ENCODE peak calls at places on chromosomes 4 and X, in six cellular contexts. E is epithelial cell of esophagus, O is psoas muscle, Z is GM20000, D is Calu3, L is AG04450. J is an unnamed sample.

GRCh38 chrX:103356023-103356798 is at the start of gene TCEAL9:
- DNase-seq in L (peak; percentile 51), E (peak; percentile 52), Z (no peak), D (peak; percentile 30), O (peak; percentile 37), J (peak; percentile 51)

GRCh38 chrX:101764538-101764937 is 104.9 kb upstream of the ARMCX2 start:
- DNase-seq in E (peak; percentile 0), Z (no peak), D (no peak), L (no peak), O (no peak), J (no peak)

GRCh38 chrX:1449581-1450149 is 3.0 kb downstream of the ASMTL start:
- DNase-seq in E (no peak), Z (no peak), D (no peak), L (no peak), O (no peak), J (no peak)

GRCh38 chr4:119939066-119939995 is 127.3 kb downstream of the MAD2L1 start:
- DNase-seq in O (no peak), L (peak; percentile 7), Z (no peak), D (no peak), E (no peak), J (peak; percentile 44)

GRCh38 chrX:103063191-103063845 is 653 bp downstream of the BEX1 start:
- DNase-seq in L (no peak), Z (no peak), O (no peak), E (peak; percentile 31), D (no peak), J (no peak)

GRCh38 chrX:46648660-46649059 is 75.1 kb downstream of the CHST7 start:
- DNase-seq in Z (no peak), L (no peak), O (no peak), D (no peak), E (no peak), J (no peak)

GRCh38 chr4:177051473-177052060 is 258.1 kb upstream of the NEIL3 start:
- DNase-seq in O (no peak), Z (peak; percentile 28), L (no peak), E (peak; percentile 66), D (peak; percentile 15), J (no peak)

GRCh38 chr4:91963489-91963888 is 340.3 kb upstream of the GRID2 start:
- DNase-seq in Z (no peak), L (peak; percentile 16), O (no peak), D (no peak), E (peak; percentile 60), J (no peak)

GRCh38 chr4:189088783-189089182 is 851.9 kb upstream of the FRG1 start:
- DNase-seq in D (no peak), L (peak; percentile 36), Z (no peak), E (no peak), O (no peak), J (no peak)

GRCh38 chrX:121570072-121570841 is 522.8 kb downstream of the GLUD2 start:
- DNase-seq in D (no peak), E (peak; percentile 79), O (no peak), Z (no peak), L (no peak), J (no peak)

GRCh38 chrX:125205918-125206665 is 113.6 kb upstream of the TEX13C start:
- DNase-seq in O (peak; percentile 14), Z (no peak), D (no peak), E (no peak), L (no peak), J (no peak)

GRCh38 chrX:49226946-49227345 is 6.2 kb downstream of the CACNA1F start:
- DNase-seq in O (no peak), E (no peak), D (no peak), L (no peak), Z (no peak), J (no peak)

GRCh38 chrX:2351321-2351720 is 149.5 kb downstream of the DHRSX start:
- DNase-seq in O (no peak), D (no peak), E (peak; percentile 79), Z (no peak), L (peak; percentile 54), J (no peak)

GRCh38 chrX:3026074-3026588 is 15.1 kb upstream of the ARSF start:
- DNase-seq in E (peak; percentile 74), O (no peak), Z (no peak), D (peak; percentile 34), L (no peak), J (no peak)

GRCh38 chr4:40909363-40909876 is 159.7 kb downstream of the NSUN7 start:
- DNase-seq in L (peak; percentile 20), D (peak; percentile 28), O (no peak), E (peak; percentile 91), Z (no peak), J (no peak)

GRCh38 chr4:7904942-7905341 is 34.7 kb downstream of the AFAP1 start:
- DNase-seq in Z (no peak), L (peak; percentile 83), E (peak; percentile 74), O (no peak), D (no peak), J (no peak)

GRCh38 chrX:118893923-118894322 is 70.3 kb downstream of the ZCCHC12 start:
- DNase-seq in D (no peak), O (no peak), E (no peak), L (no peak), Z (no peak), J (no peak)

GRCh38 chr4:13452927-13453579 is 31.1 kb downstream of the RAB28 start:
- DNase-seq in Z (no peak), D (no peak), E (no peak), L (no peak), O (no peak), J (no peak)

GRCh38 chrX:106894392-106894909 is 8.7 kb downstream of the RIPPLY1 start:
- DNase-seq in D (peak; percentile 75), Z (peak; percentile 16), E (peak; percentile 69), L (peak; percentile 30), O (peak; percentile 32), J (peak; percentile 30)

GRCh38 chr4:24754586-24754985 is 40.8 kb upstream of the SOD3 start:
- DNase-seq in Z (no peak), D (no peak), L (no peak), E (peak; percentile 27), O (no peak), J (no peak)

GRCh38 chr4:81844717-81845116 is 373.0 kb upstream of the RASGEF1B start:
- DNase-seq in E (peak; percentile 80), L (no peak), D (peak; percentile 71), O (peak; percentile 44), Z (peak; percentile 61), J (peak; percentile 51)

GRCh38 chrX:123080065-123080464 is 104.0 kb upstream of the GRIA3 start:
- DNase-seq in O (no peak), E (no peak), Z (no peak), L (no peak), D (no peak), J (no peak)

GRCh38 chrX:38898261-38898660 is 97.0 kb downstream of the MID1IP1 start:
- DNase-seq in O (no peak), L (no peak), Z (no peak), D (no peak), E (no peak), J (no peak)

GRCh38 chr4:118224239-118224829 is 128.5 kb downstream of the PRSS12 start:
- DNase-seq in Z (peak; percentile 15), O (no peak), E (peak; percentile 68), D (no peak), L (peak; percentile 18), J (no peak)

GRCh38 chrX:103157511-103158316 is 57.2 kb upstream of the BEX4 start:
- DNase-seq in O (no peak), L (no peak), D (peak; percentile 41), E (peak; percentile 33), Z (peak; percentile 16), J (no peak)

GRCh38 chrX:153902388-153902787 is 2.1 kb upstream of the AVPR2 start:
- DNase-seq in E (peak; percentile 17), O (no peak), D (no peak), L (no peak), Z (no peak), J (no peak)

GRCh38 chr4:154626793-154627484 is 14.5 kb upstream of the FGG start:
- DNase-seq in Z (peak; percentile 74), D (peak; percentile 86), E (peak; percentile 70), L (no peak), O (peak; percentile 27), J (peak; percentile 9)
- TF ChIP-seq CTCF in Z (peak; percentile 63), D (peak; percentile 62), E (peak; percentile 60), L (peak; percentile 50), O (peak; percentile 28), J (no peak)

GRCh38 chr4:67556426-67556825 is 2.1 kb upstream of the STAP1 start:
- DNase-seq in L (no peak), Z (no peak), O (no peak), E (no peak), D (no peak), J (no peak)
- TF ChIP-seq CTCF in L (no peak), Z (no peak), O (no peak), E (no peak), D (no peak), J (no peak)

GRCh38 chrX:135516376-135516775 is 4.1 kb upstream of the INTS6L start:
- DNase-seq in E (no peak), O (no peak), Z (no peak), L (no peak), D (no peak), J (no peak)
- TF ChIP-seq CTCF in E (no peak), O (no peak), Z (no peak), L (no peak), D (no peak), J (no peak)

GRCh38 chrX:110420771-110421498 is 62.3 kb downstream of the RTL9 start:
- DNase-seq in D (no peak), L (no peak), E (no peak), O (no peak), Z (no peak), J (no peak)
- TF ChIP-seq CTCF in D (peak; percentile 44), L (peak; percentile 35), E (peak; percentile 40), O (peak; percentile 12), Z (no peak), J (no peak)